ENCODE peak calls at places on chromosomes 12 and 14, in seven cellular contexts. C, K, M, Y, X, W and F are unnamed samples.

GRCh38 chr12:117076410-117077372 is 22.5 kb downstream of the TESC start:
- DNase-seq in X (no peak), C (no peak), Y (no peak), K (no peak), W (no peak), M (no peak), F (no peak)

GRCh38 chr14:31942216-31942841 is 134.8 kb upstream of the ARHGAP5 start:
- DNase-seq in Y (no peak), X (no peak), K (no peak), W (no peak), M (no peak), C (no peak), F (no peak)

GRCh38 chr14:61034416-61035100 is 53.5 kb downstream of the SLC38A6 start:
- DNase-seq in W (no peak), X (no peak), Y (peak; percentile 48), K (no peak), C (no peak), M (no peak), F (no peak)

GRCh38 chr14:42854061-42854460 is 1247.4 kb downstream of the LRFN5 start:
- DNase-seq in Y (no peak), M (no peak), K (no peak), X (no peak), W (no peak), C (no peak), F (no peak)

GRCh38 chr12:45315462-45315861 is 99.6 kb downstream of the ANO6 start:
- DNase-seq in M (no peak), K (no peak), W (no peak), X (no peak), Y (no peak), C (no peak), F (no peak)

GRCh38 chr12:25965682-25966081 is 7.2 kb downstream of the RASSF8 start:
- DNase-seq in Y (no peak), M (no peak), W (no peak), X (no peak), K (no peak), C (no peak), F (no peak)

GRCh38 chr14:83491091-83491490 is 1957.4 kb upstream of the SEL1L start:
- DNase-seq in K (no peak), Y (no peak), M (no peak), C (no peak), X (no peak), W (no peak), F (no peak)

GRCh38 chr12:127194176-127194575 is 1072.8 kb upstream of the TMEM132C start:
- DNase-seq in C (no peak), M (no peak), X (no peak), W (no peak), K (no peak), Y (no peak), F (no peak)

GRCh38 chr12:53575502-53576264 is 50.5 kb downstream of the ATF7 start:
- DNase-seq in W (no peak), Y (no peak), X (no peak), K (no peak), M (no peak), C (peak; percentile 26), F (peak; percentile 28)
- TF ChIP-seq JUND in W (no peak), Y (no peak), X (no peak), K (no peak), M (no peak), C (no peak), F (no peak)

DNA sequence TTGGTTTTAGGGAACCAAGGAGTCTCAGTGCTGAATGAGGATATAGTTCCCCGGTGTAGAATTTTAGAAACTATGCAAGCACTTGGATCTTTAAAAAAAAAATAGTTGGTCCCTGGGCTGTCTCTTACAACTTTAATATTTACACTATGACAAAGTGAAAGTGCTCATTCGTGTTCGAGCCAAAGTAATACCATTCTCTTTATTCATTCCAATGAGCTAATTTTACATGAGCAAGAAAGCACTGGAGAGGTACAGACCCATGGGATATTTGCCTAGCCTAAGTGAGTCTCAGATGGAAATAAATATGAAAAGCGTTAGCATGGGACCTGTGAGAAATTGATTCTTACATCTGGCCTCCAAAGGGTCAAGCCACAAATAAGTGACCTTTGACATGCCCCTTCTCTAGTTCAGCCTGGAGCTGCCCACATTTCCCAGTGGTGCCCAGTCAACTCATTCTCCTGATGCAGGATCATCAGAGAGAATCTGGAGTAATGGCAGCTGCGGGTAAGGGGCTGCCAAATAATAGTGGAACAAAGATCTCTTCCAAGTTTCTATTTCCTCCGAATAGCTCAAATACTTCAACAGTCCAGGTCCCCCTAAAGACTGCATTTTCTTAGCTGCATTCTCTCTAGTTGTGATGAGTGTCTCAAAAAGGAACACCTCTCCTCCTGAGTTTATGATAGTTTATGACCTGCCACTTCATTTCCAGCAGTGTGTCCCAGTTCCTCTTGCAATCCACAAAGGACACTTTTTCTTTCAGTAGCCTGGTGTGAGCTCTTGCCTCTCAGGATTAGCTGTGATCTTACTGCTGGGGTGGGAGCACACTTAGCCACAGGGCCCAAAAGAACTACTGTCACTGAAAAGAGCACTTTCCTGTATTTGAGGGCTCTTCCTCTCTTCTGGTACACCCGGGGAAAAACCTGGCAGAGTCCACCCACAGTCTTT is 208.2 kb downstream of the DAD1 start:
- DNase-seq in K (no peak), M (no peak), C (no peak), Y (no peak), X (no peak), W (no peak), F (no peak)
- TF ChIP-seq JUND in K (no peak), M (no peak), C (no peak), Y (no peak), X (no peak), W (no peak), F (no peak)

DNA sequence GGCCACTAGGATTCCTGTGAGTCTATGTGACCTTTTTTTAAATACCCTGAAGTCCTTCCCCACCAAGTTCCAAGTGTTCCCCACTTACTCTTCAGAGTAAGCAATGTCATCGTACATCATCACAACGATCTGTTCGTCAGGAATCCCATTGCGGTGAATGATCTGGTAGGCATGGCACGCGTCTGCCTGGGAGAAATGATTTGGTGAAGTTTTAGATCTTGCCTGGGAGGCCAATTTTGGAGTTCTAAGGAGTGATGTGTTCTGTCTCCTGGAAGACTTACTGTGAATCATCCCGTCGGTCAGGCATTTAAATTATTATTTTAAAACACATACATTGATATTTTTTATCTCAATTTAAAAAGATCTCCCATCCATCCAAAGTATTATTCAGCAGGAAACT is 29.8 kb downstream of the LGMN start:
- DNase-seq in C (no peak), X (no peak), W (no peak), M (no peak), Y (no peak), K (no peak), F (no peak)
- TF ChIP-seq JUND in C (no peak), X (no peak), W (no peak), M (no peak), Y (no peak), K (no peak), F (no peak)

DNA sequence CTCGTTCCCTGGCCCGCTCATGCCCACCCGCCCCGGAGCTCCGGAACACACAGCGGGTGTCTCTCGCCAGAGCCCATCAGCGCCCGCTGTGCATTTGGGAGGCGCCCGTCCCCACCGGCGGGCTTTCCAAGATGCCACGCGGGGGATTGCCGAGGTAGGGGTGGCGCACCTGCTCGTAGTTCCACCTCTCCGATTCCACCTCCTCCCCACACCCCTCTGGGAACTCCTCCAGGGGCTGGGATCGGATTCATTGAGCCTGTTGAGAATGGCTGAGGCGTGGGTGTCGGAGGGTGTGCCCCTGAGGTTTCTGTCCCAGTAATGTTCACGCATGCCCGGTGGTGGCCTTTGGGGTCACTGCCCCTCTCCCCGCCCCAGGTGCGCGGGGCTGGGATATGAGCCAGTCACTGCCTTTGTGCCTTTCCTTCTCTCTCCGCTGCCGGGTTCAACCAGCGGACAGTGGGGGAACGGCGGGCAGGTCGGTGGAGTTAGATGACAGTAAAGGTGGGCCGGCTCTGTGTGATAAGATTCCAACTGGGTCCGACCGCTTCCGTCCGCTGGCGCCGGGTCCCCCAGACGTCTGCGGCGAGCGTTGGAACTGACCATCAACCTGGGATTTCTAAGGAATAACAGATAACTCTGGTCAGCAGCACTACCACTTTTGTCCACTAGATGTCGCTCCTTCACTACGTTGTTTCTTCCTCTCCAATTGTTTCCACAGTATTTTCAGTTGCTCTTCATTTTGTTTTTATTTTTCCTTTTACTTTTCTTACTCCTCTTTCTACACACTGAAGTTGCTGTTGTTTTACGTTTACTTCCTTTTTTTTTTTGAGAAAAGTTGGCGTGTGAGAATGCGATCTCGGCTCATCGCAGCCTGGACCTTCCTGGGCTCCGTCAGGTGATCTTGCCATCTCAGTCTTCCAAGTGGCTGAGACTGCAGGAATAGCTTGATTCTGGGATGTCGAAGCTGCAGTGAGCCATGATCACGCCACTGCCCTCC is 178.1 kb upstream of the ALG10B start:
- DNase-seq in M (peak; percentile 61), W (peak; percentile 72), C (peak; percentile 49), X (peak; percentile 60), K (no peak), Y (peak; percentile 23), F (peak; percentile 68)
- TF ChIP-seq JUND in M (no peak), W (no peak), C (no peak), X (no peak), K (no peak), Y (no peak), F (no peak)

GRCh38 chr12:115102450-115102849 is 418.5 kb upstream of the TBX3 start:
- DNase-seq in M (no peak), X (no peak), K (no peak), Y (no peak), W (no peak), C (peak; percentile 8), F (no peak)

GRCh38 chr12:115109863-115110262 is 425.9 kb upstream of the TBX3 start:
- DNase-seq in M (no peak), W (no peak), C (no peak), X (no peak), K (no peak), Y (no peak), F (no peak)

GRCh38 chr12:115101518-115101917 is 417.5 kb upstream of the TBX3 start:
- DNase-seq in W (no peak), M (no peak), X (no peak), C (no peak), Y (no peak), K (no peak), F (no peak)

GRCh38 chr12:115108129-115109100 is 424.4 kb upstream of the TBX3 start:
- DNase-seq in Y (no peak), W (no peak), M (no peak), C (no peak), K (no peak), X (no peak), F (no peak)

DNA sequence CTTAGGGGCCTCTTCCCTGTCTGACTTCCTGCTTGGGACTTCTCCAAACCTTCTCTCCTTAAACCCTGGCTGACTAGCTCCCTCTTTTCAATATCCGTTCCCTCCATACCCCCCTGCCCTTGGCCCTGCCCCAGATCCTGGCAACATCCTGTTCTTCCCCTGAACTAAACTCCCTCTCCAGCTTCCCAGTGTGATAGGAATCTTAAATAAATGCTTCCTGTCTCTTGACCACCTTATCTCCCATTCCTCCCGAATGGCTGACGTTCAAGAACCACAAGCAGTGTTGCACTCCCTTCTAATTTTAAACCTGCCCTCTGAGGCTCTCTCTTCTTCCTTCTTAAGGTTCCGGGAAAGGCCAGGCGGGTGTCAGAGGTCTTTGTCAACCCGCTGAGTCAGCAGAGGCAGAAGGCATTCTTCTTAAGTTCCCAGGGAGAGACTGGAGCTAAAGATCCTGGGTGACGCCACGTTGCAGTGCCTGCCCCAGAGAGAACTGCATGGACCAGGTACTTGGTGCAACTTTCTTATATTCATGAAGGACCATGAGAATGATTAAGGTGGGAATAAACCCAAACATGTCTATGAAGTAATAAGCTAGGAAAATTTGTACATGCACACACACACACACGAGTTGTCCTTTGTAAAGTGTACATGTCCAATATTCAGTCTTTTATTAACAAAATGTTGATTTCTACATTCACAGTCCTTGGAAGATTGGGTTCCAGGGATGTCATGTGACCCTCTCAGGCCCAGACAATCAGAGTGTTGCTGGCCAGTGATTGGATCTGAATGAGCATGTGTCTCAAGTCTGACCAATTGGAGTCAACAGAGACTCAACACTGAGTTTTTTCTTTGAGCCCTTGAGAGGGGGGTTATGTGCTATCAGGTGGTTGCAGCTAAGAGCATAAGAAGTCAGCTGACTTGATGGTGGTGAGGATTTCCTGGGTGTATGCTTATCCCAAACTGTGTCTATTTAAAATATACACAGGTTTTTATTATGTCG is 420.2 kb upstream of the TBX3 start:
- DNase-seq in M (no peak), C (no peak), K (no peak), W (no peak), Y (no peak), X (no peak), F (no peak)
- TF ChIP-seq JUND in M (no peak), C (no peak), K (no peak), W (no peak), Y (no peak), X (no peak), F (no peak)